ENCODE peak calls at places on chromosome 13, in seven cellular contexts. One of them, this sample, is unnamed.

GRCh38 chr13:113951246-113951999 is 22.5 kb downstream of the C13orf46 start:
- DNase-seq in mucosa of descending colon: peak; percentile 88
- DNase-seq in fibroblast of mammary gland: peak; percentile 65
- DNase-seq in thoracic aorta: peak; percentile 57
- DNase-seq in astrocyte of the spinal cord: peak; percentile 50
- DNase-seq in neural progenitor cell: peak; percentile 70
- DNase-seq in H9: peak; percentile 74
- DNase-seq in this sample: peak; percentile 59

GRCh38 chr13:84192125-84192524 is 309.9 kb upstream of the SLITRK1 start:
- DNase-seq in mucosa of descending colon: no peak
- DNase-seq in fibroblast of mammary gland: peak; percentile 76
- DNase-seq in thoracic aorta: no peak
- DNase-seq in astrocyte of the spinal cord: peak; percentile 86
- DNase-seq in neural progenitor cell: no peak
- DNase-seq in H9: no peak
- DNase-seq in this sample: no peak

GRCh38 chr13:72536668-72537399 is 190.6 kb downstream of the MZT1 start:
- DNase-seq in mucosa of descending colon: peak; percentile 28
- DNase-seq in fibroblast of mammary gland: no peak
- DNase-seq in thoracic aorta: no peak
- DNase-seq in astrocyte of the spinal cord: peak; percentile 25
- DNase-seq in neural progenitor cell: no peak
- DNase-seq in H9: no peak
- DNase-seq in this sample: no peak

GRCh38 chr13:111209613-111210012 is 94.5 kb downstream of the ARHGEF7 start:
- DNase-seq in mucosa of descending colon: no peak
- DNase-seq in fibroblast of mammary gland: no peak
- DNase-seq in thoracic aorta: no peak
- DNase-seq in astrocyte of the spinal cord: no peak
- DNase-seq in neural progenitor cell: no peak
- DNase-seq in H9: no peak
- DNase-seq in this sample: no peak

GRCh38 chr13:74135306-74136088 is 1.3 kb upstream of the KLF12 start:
- DNase-seq in mucosa of descending colon: peak; percentile 78
- DNase-seq in fibroblast of mammary gland: peak; percentile 66
- DNase-seq in thoracic aorta: peak; percentile 5
- DNase-seq in astrocyte of the spinal cord: peak; percentile 88
- DNase-seq in neural progenitor cell: peak; percentile 93
- DNase-seq in H9: peak; percentile 76
- DNase-seq in this sample: no peak

GRCh38 chr13:36925603-36926002 is 5.6 kb upstream of the SMAD9 start:
- DNase-seq in mucosa of descending colon: no peak
- DNase-seq in fibroblast of mammary gland: no peak
- DNase-seq in thoracic aorta: no peak
- DNase-seq in astrocyte of the spinal cord: no peak
- DNase-seq in neural progenitor cell: no peak
- DNase-seq in H9: no peak
- DNase-seq in this sample: no peak

GRCh38 chr13:111210488-111210887 is 95.4 kb downstream of the ARHGEF7 start:
- DNase-seq in mucosa of descending colon: no peak
- DNase-seq in fibroblast of mammary gland: peak; percentile 76
- DNase-seq in thoracic aorta: no peak
- DNase-seq in astrocyte of the spinal cord: peak; percentile 91
- DNase-seq in neural progenitor cell: peak; percentile 45
- DNase-seq in H9: peak; percentile 51
- DNase-seq in this sample: no peak

GRCh38 chr13:32212420-32212819 is 102.7 kb downstream of the ZAR1L start:
- DNase-seq in mucosa of descending colon: no peak
- DNase-seq in fibroblast of mammary gland: peak; percentile 86
- DNase-seq in thoracic aorta: no peak
- DNase-seq in astrocyte of the spinal cord: peak; percentile 79
- DNase-seq in neural progenitor cell: no peak
- DNase-seq in H9: no peak
- DNase-seq in this sample: no peak

DNA sequence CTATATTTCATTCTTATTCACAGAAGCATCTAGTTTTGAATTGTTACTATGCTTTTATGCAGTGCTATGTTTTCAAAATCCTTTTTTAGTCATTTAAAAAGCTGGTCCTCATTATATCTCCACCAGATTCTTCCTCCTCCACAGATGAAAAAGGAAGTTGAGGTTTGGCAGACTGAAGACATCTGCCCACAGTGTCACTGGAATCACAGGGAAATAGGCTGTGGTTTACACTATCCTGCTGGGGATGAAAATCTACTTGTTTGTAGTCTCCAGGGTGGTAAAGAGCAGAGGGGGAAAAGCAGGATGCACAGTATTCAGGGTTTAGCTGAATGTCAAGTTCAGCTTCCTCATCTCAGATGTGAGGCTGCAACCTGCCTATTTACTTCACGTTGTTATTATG is 351.2 kb downstream of the DNAJC15 start:
- DNase-seq in mucosa of descending colon: no peak
- DNase-seq in fibroblast of mammary gland: peak; percentile 84
- DNase-seq in thoracic aorta: no peak
- DNase-seq in astrocyte of the spinal cord: peak; percentile 86
- DNase-seq in neural progenitor cell: no peak
- DNase-seq in H9: no peak
- DNase-seq in this sample: no peak
- TF ChIP-seq CTCF in mucosa of descending colon: no peak
- TF ChIP-seq CTCF in fibroblast of mammary gland: no peak
- TF ChIP-seq CTCF in thoracic aorta: no peak
- TF ChIP-seq CTCF in astrocyte of the spinal cord: no peak
- TF ChIP-seq CTCF in neural progenitor cell: no peak
- TF ChIP-seq CTCF in H9: no peak
- TF ChIP-seq CTCF in this sample: no peak

GRCh38 chr13:102399791-102400618 is 1.8 kb downstream of the FGF14 start:
- DNase-seq in mucosa of descending colon: no peak
- DNase-seq in fibroblast of mammary gland: peak; percentile 19
- DNase-seq in thoracic aorta: no peak
- DNase-seq in astrocyte of the spinal cord: no peak
- DNase-seq in neural progenitor cell: peak; percentile 46
- DNase-seq in H9: peak; percentile 50
- DNase-seq in this sample: no peak

GRCh38 chr13:102395174-102395573 is 6.7 kb downstream of the FGF14 start:
- DNase-seq in mucosa of descending colon: no peak
- DNase-seq in fibroblast of mammary gland: no peak
- DNase-seq in thoracic aorta: no peak
- DNase-seq in astrocyte of the spinal cord: no peak
- DNase-seq in neural progenitor cell: no peak
- DNase-seq in H9: no peak
- DNase-seq in this sample: no peak

GRCh38 chr13:102395939-102396338 is 5.9 kb downstream of the FGF14 start:
- DNase-seq in mucosa of descending colon: no peak
- DNase-seq in fibroblast of mammary gland: no peak
- DNase-seq in thoracic aorta: no peak
- DNase-seq in astrocyte of the spinal cord: no peak
- DNase-seq in neural progenitor cell: no peak
- DNase-seq in H9: no peak
- DNase-seq in this sample: no peak

GRCh38 chr13:102392810-102393209 is 9.0 kb downstream of the FGF14 start:
- DNase-seq in mucosa of descending colon: no peak
- DNase-seq in fibroblast of mammary gland: peak; percentile 43
- DNase-seq in thoracic aorta: no peak
- DNase-seq in astrocyte of the spinal cord: no peak
- DNase-seq in neural progenitor cell: no peak
- DNase-seq in H9: no peak
- DNase-seq in this sample: no peak

DNA sequence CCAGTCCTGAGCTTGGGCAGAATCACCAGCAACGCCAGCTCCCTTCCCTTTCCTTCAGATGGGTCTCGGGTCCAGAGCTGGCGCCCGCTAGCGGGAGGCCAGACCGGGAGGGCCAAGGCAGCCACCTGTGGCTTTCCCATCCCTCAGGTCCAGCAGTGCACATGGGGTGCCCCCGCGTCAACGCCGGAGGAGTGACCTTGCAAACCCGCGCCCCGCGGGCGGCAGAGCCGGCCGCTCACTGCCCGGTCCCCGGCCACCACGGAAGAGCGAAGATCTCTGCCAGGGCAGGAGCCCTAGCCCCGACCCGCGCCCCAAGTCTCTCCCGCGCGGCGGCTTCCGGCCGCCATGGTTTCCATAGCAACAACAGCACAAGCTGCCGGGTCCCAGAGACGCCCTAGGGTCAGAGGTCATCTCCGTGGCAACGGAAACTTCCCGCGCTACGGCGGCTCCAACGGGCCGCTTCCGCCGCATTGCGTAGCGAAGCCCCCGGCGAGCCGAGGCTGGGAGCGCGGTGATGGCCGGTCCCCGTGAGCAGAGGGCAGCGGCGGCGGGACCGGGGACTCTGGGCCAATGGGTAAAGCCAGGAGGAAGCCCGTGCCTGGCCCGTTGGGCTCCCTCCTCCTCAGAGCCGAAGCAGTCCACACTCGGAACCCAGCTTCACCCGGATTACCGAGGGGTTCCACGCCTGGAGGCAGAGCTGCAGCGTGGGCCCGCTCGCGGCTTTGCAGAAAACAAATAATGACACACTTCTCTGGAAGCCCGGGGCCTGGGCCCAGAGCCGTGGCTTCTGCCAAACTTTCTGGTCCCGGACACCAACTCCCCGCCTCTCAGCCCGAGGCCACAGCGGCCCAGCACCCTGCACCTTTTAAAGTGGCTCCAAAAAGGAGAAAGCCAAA is 7.4 kb downstream of the FGF14 start:
- DNase-seq in mucosa of descending colon: peak; percentile 94
- DNase-seq in fibroblast of mammary gland: peak; percentile 88
- DNase-seq in thoracic aorta: peak; percentile 66
- DNase-seq in astrocyte of the spinal cord: peak; percentile 87
- DNase-seq in neural progenitor cell: peak; percentile 98
- DNase-seq in H9: peak; percentile 96
- DNase-seq in this sample: peak; percentile 75
- TF ChIP-seq CTCF in mucosa of descending colon: no peak
- TF ChIP-seq CTCF in fibroblast of mammary gland: no peak
- TF ChIP-seq CTCF in thoracic aorta: no peak
- TF ChIP-seq CTCF in astrocyte of the spinal cord: peak; percentile 31
- TF ChIP-seq CTCF in neural progenitor cell: peak; percentile 49
- TF ChIP-seq CTCF in H9: peak; percentile 49
- TF ChIP-seq CTCF in this sample: no peak

GRCh38 chr13:26378116-26378515 is 124.2 kb downstream of the CDK8 start:
- DNase-seq in mucosa of descending colon: no peak
- DNase-seq in fibroblast of mammary gland: no peak
- DNase-seq in thoracic aorta: no peak
- DNase-seq in astrocyte of the spinal cord: no peak
- DNase-seq in neural progenitor cell: no peak
- DNase-seq in H9: no peak
- DNase-seq in this sample: no peak

GRCh38 chr13:26380930-26381329 is 127.0 kb downstream of the CDK8 start:
- DNase-seq in mucosa of descending colon: no peak
- DNase-seq in fibroblast of mammary gland: no peak
- DNase-seq in thoracic aorta: no peak
- DNase-seq in astrocyte of the spinal cord: no peak
- DNase-seq in neural progenitor cell: no peak
- DNase-seq in H9: no peak
- DNase-seq in this sample: no peak

GRCh38 chr13:26379831-26380230 is 125.9 kb downstream of the CDK8 start:
- DNase-seq in mucosa of descending colon: no peak
- DNase-seq in fibroblast of mammary gland: no peak
- DNase-seq in thoracic aorta: no peak
- DNase-seq in astrocyte of the spinal cord: no peak
- DNase-seq in neural progenitor cell: no peak
- DNase-seq in H9: no peak
- DNase-seq in this sample: no peak

GRCh38 chr13:26376430-26376829 is 122.5 kb downstream of the CDK8 start:
- DNase-seq in mucosa of descending colon: no peak
- DNase-seq in fibroblast of mammary gland: no peak
- DNase-seq in thoracic aorta: no peak
- DNase-seq in astrocyte of the spinal cord: no peak
- DNase-seq in neural progenitor cell: no peak
- DNase-seq in H9: no peak
- DNase-seq in this sample: no peak

GRCh38 chr13:26377038-26377437 is 123.1 kb downstream of the CDK8 start:
- DNase-seq in mucosa of descending colon: no peak
- DNase-seq in fibroblast of mammary gland: peak; percentile 28
- DNase-seq in thoracic aorta: no peak
- DNase-seq in astrocyte of the spinal cord: no peak
- DNase-seq in neural progenitor cell: peak; percentile 69
- DNase-seq in H9: peak; percentile 52
- DNase-seq in this sample: no peak
- TF ChIP-seq CTCF in mucosa of descending colon: no peak
- TF ChIP-seq CTCF in fibroblast of mammary gland: peak; percentile 48
- TF ChIP-seq CTCF in thoracic aorta: peak; percentile 41
- TF ChIP-seq CTCF in astrocyte of the spinal cord: peak; percentile 37
- TF ChIP-seq CTCF in neural progenitor cell: peak; percentile 68
- TF ChIP-seq CTCF in H9: peak; percentile 79
- TF ChIP-seq CTCF in this sample: no peak

GRCh38 chr13:38045278-38046048 is 175.9 kb upstream of the TRPC4 start:
- DNase-seq in mucosa of descending colon: peak; percentile 17
- DNase-seq in fibroblast of mammary gland: peak; percentile 44
- DNase-seq in thoracic aorta: no peak
- DNase-seq in astrocyte of the spinal cord: peak; percentile 37
- DNase-seq in neural progenitor cell: peak; percentile 52
- DNase-seq in H9: peak; percentile 43
- DNase-seq in this sample: no peak
- TF ChIP-seq CTCF in mucosa of descending colon: no peak
- TF ChIP-seq CTCF in fibroblast of mammary gland: peak; percentile 43
- TF ChIP-seq CTCF in thoracic aorta: no peak
- TF ChIP-seq CTCF in astrocyte of the spinal cord: peak; percentile 73
- TF ChIP-seq CTCF in neural progenitor cell: peak; percentile 64
- TF ChIP-seq CTCF in H9: peak; percentile 74
- TF ChIP-seq CTCF in this sample: no peak

This sample was measured in omental fat pad.